ENCODE peak calls at places on chromosomes 4 and X, in five cellular contexts. P is posterior vena cava; K is stimulated activated naive CD4-positive, alpha-beta T cell; R is fibroblast of the aortic adventitia; V is left ventricle myocardium inferior. T is an unnamed sample.

GRCh38 chr4:122948671-122949070 is 26.3 kb upstream of the NUDT6 start:
- DNase-seq in K (no peak), V (no peak), P (no peak), R (no peak), T (no peak)

GRCh38 chr4:108213308-108213707 is 44.6 kb upstream of the LEF1 start:
- DNase-seq in P (no peak), V (no peak), R (no peak), K (no peak), T (no peak)

GRCh38 chrX:136166221-136166855 is 19.0 kb downstream of the FHL1 start:
- DNase-seq in V (no peak), K (no peak), R (peak), P (no peak), T (no peak)

GRCh38 chr4:55103224-55103623 is 22.2 kb downstream of the KDR start:
- DNase-seq in K (no peak), P (no peak), R (no peak), V (no peak), T (no peak)

GRCh38 chr4:104489731-104490095 is 5.0 kb downstream of the CXXC4 start:
- DNase-seq in R (no peak), K (no peak), V (no peak), P (no peak), T (no peak)

GRCh38 chrX:9866633-9867032 is 80.4 kb downstream of the SHROOM2 start:
- DNase-seq in R (no peak), P (no peak), V (no peak), K (no peak), T (no peak)

GRCh38 chrX:31629195-31629594 is 557.4 kb upstream of the FTHL17 start:
- DNase-seq in V (no peak), P (no peak), K (no peak), R (no peak), T (no peak)

GRCh38 chr4:14841801-14842748 is 160.2 kb upstream of the CPEB2 start:
- DNase-seq in V (peak), K (no peak), R (peak), P (peak), T (no peak)

GRCh38 chrX:49610718-49611310 is 12.0 kb downstream of the GAGE1 start:
- DNase-seq in P (no peak), V (no peak), R (no peak), K (no peak), T (no peak)

GRCh38 chrX:143633530-143634372 is 2.1 kb downstream of the SLITRK4 start:
- DNase-seq in K (no peak), P (peak), R (no peak), V (no peak), T (no peak)

T was measured in AML-193.